ENCODE peak calls at places on chromosomes 2 and 18, in seven cellular contexts. One of them, this sample, is unnamed.

GRCh38 chr2:18209934-18210639 is 331.6 kb downstream of the KCNS3 start:
- DNase-seq in IMR-90: peak; percentile 78
- DNase-seq in H9: no peak
- DNase-seq in mesenchymal stem cell: no peak
- DNase-seq in neuronal stem cell: no peak
- DNase-seq in H1: no peak
- DNase-seq in trophoblast cell: peak; percentile 9
- DNase-seq in this sample: no peak

GRCh38 chr2:173972636-173973035 is 7.5 kb upstream of the SP3 start:
- DNase-seq in H1: no peak
- DNase-seq in mesenchymal stem cell: peak; percentile 38
- DNase-seq in trophoblast cell: peak; percentile 35
- DNase-seq in IMR-90: peak; percentile 60
- DNase-seq in neuronal stem cell: no peak
- DNase-seq in H9: no peak
- DNase-seq in this sample: peak; percentile 28

GRCh38 chr18:11053293-11053692 is 96.1 kb downstream of the PIEZO2 start:
- DNase-seq in IMR-90: no peak
- DNase-seq in neuronal stem cell: no peak
- DNase-seq in H1: no peak
- DNase-seq in H9: no peak
- DNase-seq in mesenchymal stem cell: no peak
- DNase-seq in trophoblast cell: no peak
- DNase-seq in this sample: no peak

GRCh38 chr2:45669109-45669508 is 17.6 kb downstream of the PRKCE start:
- DNase-seq in IMR-90: peak; percentile 73
- DNase-seq in H1: no peak
- DNase-seq in neuronal stem cell: no peak
- DNase-seq in trophoblast cell: peak; percentile 48
- DNase-seq in H9: no peak
- DNase-seq in mesenchymal stem cell: peak; percentile 60
- DNase-seq in this sample: no peak

GRCh38 chr2:64466696-64467462 is 12.9 kb downstream of the LGALSL start:
- DNase-seq in H9: no peak
- DNase-seq in H1: no peak
- DNase-seq in mesenchymal stem cell: no peak
- DNase-seq in trophoblast cell: no peak
- DNase-seq in IMR-90: no peak
- DNase-seq in neuronal stem cell: no peak
- DNase-seq in this sample: no peak

GRCh38 chr2:10626837-10627236 is 62.9 kb downstream of the NOL10 start:
- DNase-seq in IMR-90: no peak
- DNase-seq in mesenchymal stem cell: no peak
- DNase-seq in trophoblast cell: no peak
- DNase-seq in H1: no peak
- DNase-seq in neuronal stem cell: no peak
- DNase-seq in H9: no peak
- DNase-seq in this sample: no peak

GRCh38 chr18:23779696-23780303 is 90.5 kb downstream of the LAMA3 start:
- DNase-seq in IMR-90: peak; percentile 28
- DNase-seq in H1: no peak
- DNase-seq in trophoblast cell: peak; percentile 51
- DNase-seq in H9: no peak
- DNase-seq in mesenchymal stem cell: peak; percentile 51
- DNase-seq in neuronal stem cell: no peak
- DNase-seq in this sample: peak; percentile 68

GRCh38 chr2:172326211-172326509 is 101.2 kb upstream of the ITGA6 start:
- DNase-seq in mesenchymal stem cell: no peak
- DNase-seq in neuronal stem cell: no peak
- DNase-seq in IMR-90: no peak
- DNase-seq in H1: no peak
- DNase-seq in H9: no peak
- DNase-seq in trophoblast cell: peak; percentile 32
- DNase-seq in this sample: no peak

GRCh38 chr2:15693382-15693781 is 101.7 kb downstream of the DDX1 start:
- DNase-seq in H1: no peak
- DNase-seq in IMR-90: no peak
- DNase-seq in H9: no peak
- DNase-seq in neuronal stem cell: no peak
- DNase-seq in trophoblast cell: no peak
- DNase-seq in mesenchymal stem cell: no peak
- DNase-seq in this sample: no peak

GRCh38 chr2:2325538-2325937 is 5.5 kb downstream of the MYT1L start:
- DNase-seq in H1: no peak
- DNase-seq in IMR-90: no peak
- DNase-seq in trophoblast cell: no peak
- DNase-seq in neuronal stem cell: no peak
- DNase-seq in H9: no peak
- DNase-seq in mesenchymal stem cell: no peak
- DNase-seq in this sample: no peak

DNA sequence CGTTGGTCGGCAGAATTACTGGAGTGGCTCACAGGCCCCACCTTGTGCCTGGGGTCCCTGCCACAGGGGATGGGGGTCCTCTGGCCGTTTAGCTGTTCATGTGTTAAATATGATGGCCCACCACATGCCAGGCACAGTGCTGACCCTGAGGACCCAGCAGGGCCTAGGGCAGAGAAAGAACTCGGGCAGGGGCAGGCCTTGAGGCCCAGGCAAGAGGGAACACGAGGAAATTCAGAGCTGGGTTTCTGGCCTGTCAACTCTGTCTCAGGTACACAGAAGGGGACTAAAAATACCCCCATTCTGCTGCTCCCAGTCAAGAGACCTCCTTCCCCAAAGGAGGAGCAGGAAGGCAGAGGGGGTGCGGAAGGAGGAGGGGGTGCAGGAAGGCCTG is 66.2 kb downstream of the DNMT3A start:
- DNase-seq in mesenchymal stem cell: no peak
- DNase-seq in neuronal stem cell: no peak
- DNase-seq in H9: no peak
- DNase-seq in trophoblast cell: no peak
- DNase-seq in H1: no peak
- DNase-seq in IMR-90: no peak
- DNase-seq in this sample: no peak
- H3K18ac ChIP-seq in mesenchymal stem cell: no peak overlapping the region
- H3K18ac ChIP-seq in neuronal stem cell: peak overlapping the region; percentile 82
- H3K18ac ChIP-seq in H9: no peak overlapping the region
- H3K18ac ChIP-seq in trophoblast cell: no peak overlapping the region
- H3K18ac ChIP-seq in H1: peak overlapping the region; percentile 81
- H3K18ac ChIP-seq in IMR-90: no peak overlapping the region
- H3K18ac ChIP-seq in this sample: no peak overlapping the region

GRCh38 chr18:59055345-59056032 is 84.2 kb upstream of the SEC11C start:
- DNase-seq in H1: no peak
- DNase-seq in trophoblast cell: no peak
- DNase-seq in IMR-90: no peak
- DNase-seq in neuronal stem cell: no peak
- DNase-seq in mesenchymal stem cell: no peak
- DNase-seq in H9: peak; percentile 51
- DNase-seq in this sample: peak; percentile 74

GRCh38 chr18:59057493-59057795 is 82.2 kb upstream of the SEC11C start:
- DNase-seq in neuronal stem cell: no peak
- DNase-seq in H9: no peak
- DNase-seq in trophoblast cell: no peak
- DNase-seq in IMR-90: no peak
- DNase-seq in mesenchymal stem cell: no peak
- DNase-seq in H1: no peak
- DNase-seq in this sample: no peak

GRCh38 chr18:59052965-59053960 is 86.4 kb upstream of the SEC11C start:
- DNase-seq in neuronal stem cell: no peak
- DNase-seq in H9: no peak
- DNase-seq in H1: no peak
- DNase-seq in trophoblast cell: no peak
- DNase-seq in IMR-90: no peak
- DNase-seq in mesenchymal stem cell: no peak
- DNase-seq in this sample: no peak

GRCh38 chr18:59056706-59057492 is 82.8 kb upstream of the SEC11C start:
- DNase-seq in mesenchymal stem cell: peak; percentile 69
- DNase-seq in neuronal stem cell: peak; percentile 71
- DNase-seq in IMR-90: peak; percentile 68
- DNase-seq in H1: peak; percentile 46
- DNase-seq in H9: peak; percentile 83
- DNase-seq in trophoblast cell: peak; percentile 50
- DNase-seq in this sample: peak; percentile 85

GRCh38 chr18:59054892-59055291 is 84.8 kb upstream of the SEC11C start:
- DNase-seq in H1: no peak
- DNase-seq in neuronal stem cell: no peak
- DNase-seq in IMR-90: no peak
- DNase-seq in mesenchymal stem cell: peak; percentile 26
- DNase-seq in trophoblast cell: no peak
- DNase-seq in H9: no peak
- DNase-seq in this sample: no peak
- H3K18ac ChIP-seq in H1: no peak overlapping the region
- H3K18ac ChIP-seq in neuronal stem cell: no peak overlapping the region
- H3K18ac ChIP-seq in IMR-90: no peak overlapping the region
- H3K18ac ChIP-seq in mesenchymal stem cell: no peak overlapping the region
- H3K18ac ChIP-seq in trophoblast cell: peak overlapping the region; percentile 40
- H3K18ac ChIP-seq in H9: no peak overlapping the region
- H3K18ac ChIP-seq in this sample: no peak overlapping the region

GRCh38 chr2:195270466-195270865 is 386.6 kb upstream of the SLC39A10 start:
- DNase-seq in mesenchymal stem cell: no peak
- DNase-seq in neuronal stem cell: no peak
- DNase-seq in IMR-90: no peak
- DNase-seq in H1: no peak
- DNase-seq in trophoblast cell: no peak
- DNase-seq in H9: no peak
- DNase-seq in this sample: peak; percentile 80
- H3K18ac ChIP-seq in mesenchymal stem cell: no peak overlapping the region
- H3K18ac ChIP-seq in neuronal stem cell: no peak overlapping the region
- H3K18ac ChIP-seq in IMR-90: no peak overlapping the region
- H3K18ac ChIP-seq in H1: no peak overlapping the region
- H3K18ac ChIP-seq in trophoblast cell: no peak overlapping the region
- H3K18ac ChIP-seq in H9: no peak overlapping the region
- H3K18ac ChIP-seq in this sample: no peak overlapping the region

GRCh38 chr18:31943895-31944816 is 1.2 kb upstream of the TRAPPC8 start:
- DNase-seq in H1: no peak
- DNase-seq in mesenchymal stem cell: no peak
- DNase-seq in trophoblast cell: no peak
- DNase-seq in H9: no peak
- DNase-seq in neuronal stem cell: no peak
- DNase-seq in IMR-90: no peak
- DNase-seq in this sample: peak; percentile 46

GRCh38 chr18:31941010-31941809 is 1.7 kb downstream of the TRAPPC8 start:
- DNase-seq in H9: no peak
- DNase-seq in trophoblast cell: no peak
- DNase-seq in IMR-90: no peak
- DNase-seq in neuronal stem cell: no peak
- DNase-seq in mesenchymal stem cell: peak; percentile 4
- DNase-seq in H1: no peak
- DNase-seq in this sample: no peak

GRCh38 chr18:31946305-31947046 is 3.5 kb upstream of the TRAPPC8 start:
- DNase-seq in IMR-90: no peak
- DNase-seq in H9: peak; percentile 58
- DNase-seq in neuronal stem cell: no peak
- DNase-seq in trophoblast cell: no peak
- DNase-seq in mesenchymal stem cell: no peak
- DNase-seq in H1: peak; percentile 27
- DNase-seq in this sample: peak; percentile 86

GRCh38 chr18:31942301-31942998 is 478 bp downstream of the TRAPPC8 start:
- DNase-seq in mesenchymal stem cell: peak; percentile 75
- DNase-seq in H1: no peak
- DNase-seq in trophoblast cell: peak; percentile 28
- DNase-seq in H9: peak; percentile 34
- DNase-seq in IMR-90: peak; percentile 54
- DNase-seq in neuronal stem cell: no peak
- DNase-seq in this sample: peak; percentile 60

DNA sequence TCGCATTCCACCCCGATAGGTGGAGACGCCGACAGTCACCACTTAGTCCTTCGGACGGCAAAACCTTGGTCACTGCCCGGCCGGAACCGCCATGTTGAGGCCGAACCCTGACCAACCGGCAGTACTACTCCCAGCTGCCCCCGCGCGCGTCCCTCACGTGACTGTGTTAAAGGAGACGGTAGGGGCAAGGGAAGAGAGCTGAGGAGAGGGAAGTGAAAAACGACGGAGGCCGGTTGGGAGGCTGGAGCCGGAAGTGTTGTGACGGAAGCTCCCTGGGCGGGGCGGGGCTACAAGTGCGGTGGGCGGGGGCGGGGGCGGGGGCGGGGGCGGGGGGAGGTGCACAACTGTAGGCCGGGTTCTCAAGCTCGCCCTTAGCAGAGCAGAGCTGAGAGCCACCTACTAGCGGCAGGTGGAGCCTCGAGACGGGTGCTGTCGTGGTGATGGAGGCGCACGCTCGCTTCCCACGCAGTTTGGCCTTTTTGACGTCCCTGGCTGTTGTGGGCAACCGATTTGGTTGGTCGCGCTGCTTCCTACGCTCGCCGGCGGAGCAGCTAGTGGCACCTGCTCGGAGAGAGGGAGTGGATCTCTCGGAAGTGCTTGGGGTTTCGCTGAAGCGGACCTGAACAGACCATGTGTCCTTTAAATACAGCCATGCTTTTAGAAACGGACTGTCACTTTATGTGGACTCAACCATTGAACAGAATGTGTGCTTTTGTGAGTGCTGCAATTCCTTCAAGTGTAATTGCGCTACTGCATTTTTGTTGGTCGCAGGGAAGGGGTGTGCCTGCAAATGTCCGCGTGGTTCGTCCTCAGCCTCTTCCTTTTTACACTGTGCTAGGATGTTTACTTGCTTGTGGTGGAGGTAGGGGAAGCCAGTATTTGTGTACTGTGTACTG is at the start of gene TRAPPC8:
- DNase-seq in trophoblast cell: peak; percentile 99
- DNase-seq in H1: peak; percentile 93
- DNase-seq in mesenchymal stem cell: peak; percentile 99
- DNase-seq in IMR-90: peak; percentile 98
- DNase-seq in neuronal stem cell: peak; percentile 95
- DNase-seq in H9: peak; percentile 99
- DNase-seq in this sample: peak; percentile 100
- H3K18ac ChIP-seq in trophoblast cell: peak within 1 kb of the TSS; percentile 97
- H3K18ac ChIP-seq in H1: peak within 1 kb of the TSS; percentile 98
- H3K18ac ChIP-seq in mesenchymal stem cell: peak within 1 kb of the TSS; percentile 93
- H3K18ac ChIP-seq in IMR-90: no peak within 1 kb of the TSS
- H3K18ac ChIP-seq in neuronal stem cell: peak within 1 kb of the TSS; percentile 97
- H3K18ac ChIP-seq in H9: peak within 1 kb of the TSS; percentile 83
- H3K18ac ChIP-seq in this sample: peak within 1 kb of the TSS; percentile 57

GRCh38 chr2:212921061-212921460 is 230.4 kb downstream of the IKZF2 start:
- DNase-seq in IMR-90: no peak
- DNase-seq in mesenchymal stem cell: no peak
- DNase-seq in H9: no peak
- DNase-seq in H1: no peak
- DNase-seq in trophoblast cell: no peak
- DNase-seq in neuronal stem cell: no peak
- DNase-seq in this sample: no peak
- H3K18ac ChIP-seq in IMR-90: no peak overlapping the region
- H3K18ac ChIP-seq in mesenchymal stem cell: no peak overlapping the region
- H3K18ac ChIP-seq in H9: no peak overlapping the region
- H3K18ac ChIP-seq in H1: no peak overlapping the region
- H3K18ac ChIP-seq in trophoblast cell: no peak overlapping the region
- H3K18ac ChIP-seq in neuronal stem cell: no peak overlapping the region
- H3K18ac ChIP-seq in this sample: no peak overlapping the region

This sample was measured in mesendoderm.